ENCODE peak calls at places on chromosome 14, in four cellular contexts. T is transverse colon, A is aorta, P is GM23248. U is an unnamed sample.

GRCh38 chr14:67371247-67372148 is 11.4 kb downstream of the EIF2S1 start:
- DNase-seq in T (no peak), A (no peak), P (no peak), U (no peak)

GRCh38 chr14:52268191-52269061 is 928 bp downstream of the PTGDR start:
- DNase-seq in T (no peak), A (peak; percentile 73), P (peak; percentile 61), U (no peak)

GRCh38 chr14:68675233-68675577 is 117.7 kb downstream of the ZFP36L1 start:
- DNase-seq in T (no peak), A (no peak), P (peak; percentile 64), U (no peak)

GRCh38 chr14:33393895-33394405 is 455.3 kb downstream of the NPAS3 start:
- DNase-seq in T (no peak), A (no peak), P (no peak), U (no peak)

GRCh38 chr14:72546359-72547035 is 347.4 kb downstream of the DPF3 start:
- DNase-seq in T (no peak), A (no peak), P (no peak), U (no peak)

GRCh38 chr14:98937712-98938505 is 334.1 kb downstream of the BCL11B start:
- DNase-seq in T (no peak), A (no peak), P (no peak), U (no peak)

GRCh38 chr14:23009939-23010718 is at the start of gene C14orf93:
- DNase-seq in T (peak; percentile 88), A (peak; percentile 94), P (peak; percentile 89), U (peak; percentile 65)

GRCh38 chr14:75549169-75549568 is 26.9 kb downstream of the BATF start:
- DNase-seq in T (no peak), A (no peak), P (no peak), U (no peak)

GRCh38 chr14:37116933-37117844 is 55.2 kb downstream of the SLC25A21 start:
- DNase-seq in T (no peak), A (no peak), P (peak; percentile 73), U (no peak)

GRCh38 chr14:38751459-38751858 is 351.6 kb downstream of the SEC23A start:
- DNase-seq in T (no peak), A (no peak), P (no peak), U (no peak)

GRCh38 chr14:74035556-74035955 is 16.4 kb downstream of the BBOF1 start:
- DNase-seq in T (no peak), A (no peak), P (peak; percentile 66), U (no peak)

GRCh38 chr14:93047661-93048060 is 68.1 kb downstream of the ITPK1 start:
- DNase-seq in T (no peak), A (no peak), P (no peak), U (no peak)

GRCh38 chr14:88025350-88025749 is 20.4 kb downstream of the GPR65 start:
- DNase-seq in T (no peak), A (no peak), P (no peak), U (no peak)

GRCh38 chr14:61489932-61490331 is 168.6 kb downstream of the PRKCH start:
- DNase-seq in T (no peak), A (no peak), P (no peak), U (no peak)

GRCh38 chr14:39859314-39859713 is 427.1 kb upstream of the FBXO33 start:
- DNase-seq in T (no peak), A (no peak), P (no peak), U (no peak)

GRCh38 chr14:92497391-92497790 is 16.2 kb upstream of the RIN3 start:
- DNase-seq in T (no peak), A (no peak), P (no peak), U (no peak)

GRCh38 chr14:71498151-71498734 is 434.0 kb upstream of the RGS6 start:
- DNase-seq in T (no peak), A (no peak), P (peak; percentile 60), U (no peak)

GRCh38 chr14:77133718-77134338 is 7.8 kb downstream of the ZDHHC22 start:
- DNase-seq in T (peak; percentile 50), A (peak; percentile 83), P (peak; percentile 67), U (peak; percentile 30)

GRCh38 chr14:23542261-23542660 is 9.3 kb downstream of the ZFHX2 start:
- DNase-seq in T (no peak), A (no peak), P (no peak), U (no peak)

GRCh38 chr14:100709252-100709955 is 17.3 kb upstream of the DLK1 start:
- DNase-seq in T (no peak), A (no peak), P (peak; percentile 48), U (no peak)

GRCh38 chr14:99679996-99680395 is 4.1 kb upstream of the CYP46A1 start:
- DNase-seq in T (no peak), A (no peak), P (no peak), U (no peak)

GRCh38 chr14:73503648-73504047 is 12.9 kb downstream of the RIOX1 start:
- DNase-seq in T (no peak), A (no peak), P (peak; percentile 59), U (no peak)

GRCh38 chr14:98960617-98961013 is 311.4 kb downstream of the BCL11B start:
- DNase-seq in T (no peak), A (no peak), P (no peak), U (no peak)

GRCh38 chr14:73662439-73663056 is 17.8 kb downstream of the DNAL1 start:
- DNase-seq in T (no peak), A (no peak), P (peak; percentile 96), U (no peak)

GRCh38 chr14:89185919-89186849 is 230.8 kb downstream of the FOXN3 start:
- DNase-seq in T (no peak), A (no peak), P (peak; percentile 85), U (no peak)

GRCh38 chr14:99619873-99620834 is 16.1 kb upstream of the CCDC85C start:
- DNase-seq in T (no peak), A (peak; percentile 68), P (peak; percentile 86), U (no peak)

GRCh38 chr14:30034049-30034635 is 106.5 kb upstream of the PRKD1 start:
- DNase-seq in T (no peak), A (no peak), P (peak; percentile 42), U (no peak)
- H3K9me3 ChIP-seq in T (peaks cover 4% of the 10 kb centered on the region), A (no peaks in the 10 kb centered on the region), P (peaks cover 7% of the 10 kb centered on the region), U (no peaks in the 10 kb centered on the region)

GRCh38 chr14:26478967-26479366 is 118.9 kb downstream of the NOVA1 start:
- DNase-seq in T (no peak), A (no peak), P (no peak), U (no peak)

GRCh38 chr14:26486922-26487321 is 110.9 kb downstream of the NOVA1 start:
- DNase-seq in T (no peak), A (no peak), P (no peak), U (no peak)

GRCh38 chr14:26484562-26484961 is 113.3 kb downstream of the NOVA1 start:
- DNase-seq in T (no peak), A (no peak), P (no peak), U (no peak)
- H3K9me3 ChIP-seq in T (no peaks in the 10 kb centered on the region), A (no peaks in the 10 kb centered on the region), P (no peaks in the 10 kb centered on the region), U (no peaks in the 10 kb centered on the region)

DNA sequence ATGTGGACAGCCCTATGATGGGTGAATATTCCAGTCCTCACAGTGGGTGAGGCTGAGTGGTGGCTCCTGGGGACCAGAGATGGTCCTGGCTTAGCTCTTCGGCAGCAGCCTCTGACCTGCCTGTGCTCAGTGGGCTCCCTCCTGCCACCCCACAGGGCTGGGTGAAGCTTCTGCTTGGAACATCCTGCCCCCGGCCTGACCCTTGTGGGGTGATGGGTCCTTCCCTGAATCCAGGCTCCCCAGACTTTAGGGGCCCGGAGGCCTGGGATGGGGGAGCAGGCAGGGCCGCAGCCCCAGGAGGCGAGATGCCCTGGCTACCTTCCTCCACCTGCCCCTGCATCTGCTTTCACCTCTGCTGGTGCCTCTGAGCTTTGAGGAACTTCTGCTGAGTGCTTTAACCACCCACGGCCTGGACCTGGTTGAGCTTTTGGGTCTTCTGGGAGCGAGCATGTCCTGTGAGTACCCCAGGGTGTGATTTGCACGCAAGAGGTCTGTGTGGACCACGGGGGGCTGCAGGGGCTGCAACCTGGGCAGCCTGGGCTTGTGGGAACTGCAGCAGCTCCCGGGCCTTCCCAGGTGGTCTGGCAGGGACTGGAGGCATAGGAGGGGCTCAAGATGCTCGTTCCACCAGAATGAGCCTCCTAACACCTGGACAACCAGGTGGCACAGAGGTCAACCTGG is 159.5 kb downstream of the KIF26A start:
- DNase-seq in T (no peak), A (peak; percentile 62), P (no peak), U (no peak)
- H3K9me3 ChIP-seq in T (no peaks in the 10 kb centered on the region), A (no peaks in the 10 kb centered on the region), P (no peaks in the 10 kb centered on the region), U (no peaks in the 10 kb centered on the region)

DNA sequence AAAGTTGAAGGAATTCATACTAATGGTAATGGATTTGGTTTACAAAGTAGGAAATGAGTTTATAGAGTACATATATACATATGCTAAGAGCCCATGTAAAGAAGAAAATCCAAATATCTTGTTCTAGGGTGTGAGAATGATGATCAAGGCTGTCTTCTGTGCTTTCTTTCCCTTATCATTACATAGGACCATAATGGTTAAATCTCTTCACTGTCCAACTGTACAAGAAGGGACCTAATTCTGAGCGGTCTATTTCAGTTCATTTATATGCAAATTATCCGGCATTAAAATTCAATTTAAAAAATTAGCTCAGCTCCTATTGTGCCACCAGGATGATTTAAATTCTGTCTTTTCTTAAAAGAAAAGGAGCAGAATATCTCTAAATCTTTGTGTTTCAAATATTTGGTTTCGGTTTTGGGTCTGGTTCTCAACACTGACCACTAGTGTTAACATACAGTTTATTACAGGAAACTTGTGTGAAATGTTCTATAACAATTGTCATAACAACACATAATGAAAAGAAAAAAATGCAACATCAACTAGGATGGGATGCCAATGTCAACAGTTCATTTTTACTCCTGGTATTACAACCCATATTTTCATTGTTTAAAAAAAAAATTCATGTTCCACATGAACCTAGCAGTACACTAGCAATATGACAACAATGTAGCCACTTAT is 16.8 kb downstream of the OR4K1 start:
- DNase-seq in T (no peak), A (no peak), P (peak; percentile 12), U (no peak)
- H3K9me3 ChIP-seq in T (peaks cover 8% of the 10 kb centered on the region), A (no peaks in the 10 kb centered on the region), P (no peaks in the 10 kb centered on the region), U (no peaks in the 10 kb centered on the region)

DNA sequence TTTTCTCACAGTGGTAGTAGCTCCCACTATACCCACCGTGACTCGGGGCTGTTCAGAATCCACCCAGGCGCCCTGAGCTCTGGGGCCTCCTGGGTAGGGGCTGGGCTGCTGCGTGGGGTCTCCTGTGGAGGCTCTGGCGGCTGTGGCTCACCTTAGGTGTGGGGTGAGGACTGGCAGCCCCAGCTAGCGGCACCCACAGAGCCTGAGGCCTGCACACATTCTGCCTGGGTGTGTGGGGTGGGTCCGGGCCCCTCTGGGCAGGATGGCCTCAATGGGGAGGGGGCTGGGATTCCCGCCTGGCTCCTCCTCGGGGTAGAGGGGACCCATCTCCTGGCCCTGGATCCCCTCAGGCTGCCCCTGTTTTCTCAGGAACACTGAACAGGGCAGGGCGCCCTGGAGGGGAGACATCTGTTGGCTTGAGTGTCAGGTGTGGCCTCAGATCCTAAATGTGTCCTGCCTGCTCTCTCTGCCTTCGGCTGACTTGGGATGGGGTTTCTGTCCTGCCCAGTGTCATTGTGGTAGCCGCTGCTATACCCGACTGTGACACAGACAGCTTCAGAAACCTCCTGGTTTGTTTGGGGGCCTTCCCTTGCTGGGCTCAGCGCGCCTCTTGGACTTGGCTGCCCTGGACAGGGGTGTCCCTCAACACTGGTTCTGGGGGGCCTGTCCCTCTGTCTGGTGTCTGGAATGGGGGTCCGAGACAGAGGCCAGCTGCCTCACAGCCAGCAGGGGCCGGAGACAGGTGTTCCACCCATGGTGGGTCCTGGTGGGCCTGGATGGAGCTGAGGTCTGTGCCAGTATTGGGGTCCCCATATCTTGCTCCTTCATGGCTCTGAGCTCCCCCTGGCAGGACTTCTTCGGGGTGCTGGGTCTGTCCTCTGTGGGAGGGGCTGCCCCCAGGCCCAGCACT is 354.9 kb downstream of the TMEM121 start:
- DNase-seq in T (peak; percentile 3), A (peak; percentile 60), P (no peak), U (peak; percentile 1)
- H3K9me3 ChIP-seq in T (no peaks in the 10 kb centered on the region), A (no peaks in the 10 kb centered on the region), P (no peaks in the 10 kb centered on the region), U (no peaks in the 10 kb centered on the region)